ENCODE peak calls at places on chromosome 11, in five cellular contexts. C, Z, P, E and B are unnamed samples.
A peak's percentile ranks its signal among the peaks of the same experiment; 100 is the strongest.

GRCh38 chr11:96486890-96487633 is 97.2 kb downstream of the JRKL start:
- DNase-seq in C (peak; percentile 25), Z (peak; percentile 72), P (no peak), E (no peak), B (peak; percentile 60)

GRCh38 chr11:106077609-106078517 is at the start of gene AASDHPPT:
- DNase-seq in E (no peak), C (peak; percentile 29), Z (no peak), P (no peak), B (no peak)

GRCh38 chr11:125517116-125517804 is 21.2 kb upstream of the FEZ1 start:
- DNase-seq in C (peak; percentile 86), P (peak; percentile 76), E (peak; percentile 94), Z (peak; percentile 88), B (peak; percentile 95)

GRCh38 chr11:126416542-126417090 is 61.1 kb downstream of the ST3GAL4 start:
- DNase-seq in C (peak; percentile 68), Z (peak; percentile 81), P (peak; percentile 63), E (peak; percentile 59), B (peak; percentile 89)

GRCh38 chr11:103894673-103895072 is 141.8 kb upstream of the DDI1 start:
- DNase-seq in P (no peak), C (no peak), E (no peak), Z (no peak), B (no peak)

GRCh38 chr11:112958670-112959069 is 2.5 kb upstream of the NCAM1 start:
- DNase-seq in Z (peak; percentile 82), P (no peak), E (no peak), C (no peak), B (no peak)

GRCh38 chr11:114073506-114074381 is 14.2 kb downstream of the ZBTB16 start:
- DNase-seq in E (no peak), C (no peak), Z (no peak), P (no peak), B (no peak)

GRCh38 chr11:65315204-65315865 is 669 bp downstream of the CDC42EP2 start:
- DNase-seq in C (peak; percentile 68), Z (peak; percentile 82), P (peak; percentile 99), E (peak; percentile 89), B (peak; percentile 93)

GRCh38 chr11:35288311-35288710 is 131.0 kb downstream of the SLC1A2 start:
- DNase-seq in P (no peak), E (no peak), C (no peak), Z (no peak), B (no peak)

GRCh38 chr11:63919267-63920125 is 2.5 kb upstream of the RCOR2 start:
- DNase-seq in Z (peak; percentile 49), C (no peak), P (no peak), E (peak; percentile 84), B (peak; percentile 96)

GRCh38 chr11:57515332-57516060 is at the start of gene SLC43A1:
- DNase-seq in Z (peak; percentile 65), E (no peak), C (peak; percentile 59), P (peak; percentile 66), B (peak; percentile 54)

GRCh38 chr11:13947379-13947778 is 15.1 kb upstream of the SPON1 start:
- DNase-seq in P (no peak), Z (peak; percentile 12), E (no peak), C (no peak), B (no peak)

GRCh38 chr11:36564376-36565032 is 3.3 kb upstream of the RAG1 start:
- DNase-seq in P (peak; percentile 53), Z (peak; percentile 61), C (peak; percentile 61), E (peak; percentile 46), B (peak; percentile 50)

GRCh38 chr11:113014731-113015455 is 53.7 kb downstream of the NCAM1 start:
- DNase-seq in C (no peak), Z (peak; percentile 4), E (no peak), P (no peak), B (no peak)

GRCh38 chr11:6635082-6635932 is 16.1 kb upstream of the TPP1 start:
- DNase-seq in E (no peak), C (peak; percentile 87), P (no peak), Z (peak; percentile 86), B (peak; percentile 31)

GRCh38 chr11:118607401-118608267 is at the start of gene PHLDB1:
- DNase-seq in P (peak; percentile 77), Z (peak; percentile 83), E (no peak), C (peak; percentile 67), B (peak; percentile 64)

GRCh38 chr11:65709661-65710060 is 2.4 kb upstream of the KAT5 start:
- DNase-seq in E (no peak), C (no peak), Z (no peak), P (no peak), B (peak; percentile 27)

GRCh38 chr11:100991541-100991940 is 138.1 kb downstream of the PGR start:
- DNase-seq in E (no peak), P (no peak), C (peak; percentile 44), Z (peak; percentile 30), B (no peak)

GRCh38 chr11:35253237-35253636 is 114.3 kb downstream of the CD44 start:
- DNase-seq in C (peak; percentile 44), E (no peak), Z (no peak), P (no peak), B (no peak)

GRCh38 chr11:111344032-111344431 is 35.0 kb downstream of the POU2AF1 start:
- DNase-seq in E (no peak), C (peak; percentile 79), P (no peak), Z (peak; percentile 33), B (no peak)

GRCh38 chr11:85809881-85810280 is 1.1 kb downstream of the SYTL2 start:
- DNase-seq in Z (peak; percentile 15), P (peak; percentile 56), C (no peak), E (no peak), B (peak; percentile 53)

GRCh38 chr11:46673713-46674462 is 26.5 kb downstream of the ARHGAP1 start:
- DNase-seq in E (no peak), P (no peak), Z (no peak), C (no peak), B (no peak)

GRCh38 chr11:2522636-2523255 is 77.9 kb downstream of the KCNQ1 start:
- DNase-seq in C (no peak), Z (no peak), E (no peak), P (peak; percentile 42), B (peak; percentile 19)

GRCh38 chr11:14358729-14359439 is at the start of gene RRAS2:
- DNase-seq in P (peak; percentile 84), C (peak; percentile 65), Z (peak; percentile 82), E (peak; percentile 77), B (peak; percentile 86)

GRCh38 chr11:47330002-47330911 is 22.2 kb downstream of the MYBPC3 start:
- DNase-seq in P (no peak), E (no peak), Z (no peak), C (peak; percentile 29), B (peak; percentile 43)

GRCh38 chr11:102286292-102286691 is 31.0 kb upstream of the BIRC3 start:
- DNase-seq in E (no peak), P (no peak), C (no peak), Z (no peak), B (no peak)

GRCh38 chr11:13503393-13503792 is 7.6 kb upstream of the PTH start:
- DNase-seq in C (no peak), P (no peak), Z (no peak), E (no peak), B (no peak)

DNA sequence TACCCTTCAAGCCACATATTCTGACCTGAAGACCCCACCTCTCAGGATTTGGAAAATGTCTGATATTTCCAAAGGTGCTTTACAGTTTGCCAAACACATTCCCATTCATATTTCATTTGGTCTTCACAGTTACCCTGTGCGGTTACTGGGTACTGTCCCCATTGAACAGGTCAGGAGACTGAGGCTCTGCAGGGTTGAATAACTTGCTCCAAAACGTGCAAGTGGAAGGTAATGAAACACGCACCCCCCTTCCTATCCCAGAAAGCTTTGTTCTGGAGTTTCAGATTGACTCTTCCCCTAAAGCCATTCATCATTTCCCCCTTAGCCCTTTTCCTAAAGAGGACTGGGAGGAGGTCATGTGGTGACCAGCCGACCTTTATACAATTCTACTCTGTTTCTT is 18.8 kb downstream of the MICAL2 start:
- DNase-seq in Z (no peak), C (no peak), P (no peak), E (no peak), B (no peak)
- H3K27me3 ChIP-seq in Z (no peaks in the 10 kb centered on the region), C (no peaks in the 10 kb centered on the region), P (no peaks in the 10 kb centered on the region), E (no peaks in the 10 kb centered on the region), B (no peaks in the 10 kb centered on the region)

GRCh38 chr11:72627594-72628281 is 46.5 kb downstream of the PDE2A start:
- DNase-seq in C (no peak), E (no peak), P (no peak), Z (no peak), B (no peak)

GRCh38 chr11:72633068-72633467 is 41.2 kb downstream of the PDE2A start:
- DNase-seq in E (no peak), C (no peak), Z (no peak), P (no peak), B (no peak)

GRCh38 chr11:72629266-72629665 is 45.0 kb downstream of the PDE2A start:
- DNase-seq in E (no peak), Z (peak; percentile 35), C (no peak), P (no peak), B (no peak)

GRCh38 chr11:72631806-72632731 is 42.2 kb downstream of the PDE2A start:
- DNase-seq in E (no peak), Z (peak; percentile 49), P (no peak), C (no peak), B (no peak)

DNA sequence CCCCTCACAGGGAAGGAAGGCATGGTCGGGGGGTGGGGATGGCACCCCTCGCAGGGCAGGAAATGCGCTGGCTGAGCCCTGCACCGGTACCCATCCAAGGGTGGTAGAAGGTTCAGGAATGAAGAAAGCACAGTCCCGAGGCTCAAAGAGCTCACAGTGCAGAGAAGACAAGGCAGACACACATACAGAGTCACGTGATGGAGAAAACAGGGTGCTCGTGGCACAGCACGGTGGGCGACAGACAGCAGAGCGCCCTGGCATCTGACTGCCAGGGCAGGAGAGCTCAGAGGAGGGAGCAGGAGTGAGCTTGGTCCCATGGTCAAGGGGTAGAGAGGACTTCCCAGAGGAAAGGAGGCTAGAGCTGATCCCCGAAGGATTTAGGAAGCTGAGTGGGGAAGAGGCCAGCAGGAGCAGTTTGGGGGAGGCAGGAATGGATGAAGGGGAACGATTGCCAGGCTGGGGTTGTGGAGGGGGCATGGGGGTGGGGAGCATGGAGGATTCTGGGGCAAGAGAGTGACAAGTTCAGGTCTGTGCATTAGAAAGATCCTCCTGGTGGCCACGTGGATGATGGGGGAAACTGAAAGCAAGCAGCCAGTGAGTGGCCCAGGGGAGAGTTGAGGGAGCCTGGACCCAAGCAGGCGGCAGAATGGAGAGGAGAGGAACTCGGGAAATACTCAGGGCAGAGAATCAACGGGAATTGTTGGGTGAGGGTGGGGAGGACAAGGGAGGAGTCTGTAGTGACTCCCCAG is 43.9 kb downstream of the PDE2A start:
- DNase-seq in P (no peak), C (no peak), E (no peak), Z (no peak), B (no peak)
- H3K23ac ChIP-seq in P (no peak overlapping the region), C (no peak overlapping the region), E (peak overlapping the region; percentile 77), Z (no peak overlapping the region), B (no peak overlapping the region)

DNA sequence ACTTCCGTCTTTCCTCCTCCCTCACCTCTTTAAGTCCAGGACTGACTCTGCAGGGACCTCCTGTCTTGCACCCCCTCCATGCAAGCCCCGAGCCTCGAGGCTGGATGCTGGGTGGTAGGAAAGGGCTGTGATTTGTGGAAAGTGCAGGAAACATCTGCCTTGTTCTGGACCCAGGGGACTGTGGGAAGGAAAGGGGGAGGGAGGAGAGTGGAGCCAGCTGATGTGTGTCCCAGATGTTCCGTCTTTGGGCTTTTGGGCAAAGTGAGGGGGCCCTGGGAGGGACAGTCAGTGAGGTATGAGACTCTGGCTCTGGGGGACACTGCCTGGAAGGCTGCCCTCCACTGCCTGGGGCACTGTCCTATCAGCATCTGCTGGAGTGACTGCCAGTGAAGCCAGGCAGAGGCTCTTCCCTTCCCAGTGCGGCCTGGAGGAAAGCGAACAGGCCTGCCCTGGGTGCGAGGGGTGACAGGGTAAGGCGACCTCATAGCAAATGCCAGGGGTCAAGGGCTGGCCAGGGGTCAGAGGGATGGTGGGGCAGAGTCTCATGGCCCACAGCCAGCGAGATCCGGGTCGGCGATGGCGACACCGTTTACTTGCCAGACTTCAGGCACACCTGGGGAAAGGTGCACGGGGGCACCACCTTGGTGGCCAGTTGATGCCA is 1.7 kb downstream of the MRGPRD start:
- DNase-seq in C (no peak), Z (no peak), E (no peak), P (no peak), B (peak; percentile 23)
- H2AFZ ChIP-seq in C (peak overlapping the region; percentile 72), Z (no peak overlapping the region), E (peak overlapping the region; percentile 75), P (no peak overlapping the region), B (no peak overlapping the region)

GRCh38 chr11:73547706-73548105 is 50.2 kb downstream of the FAM168A start:
- DNase-seq in E (no peak), C (no peak), Z (no peak), P (no peak), B (no peak)
- H3K27me3 ChIP-seq in E (no peaks in the 10 kb centered on the region), C (no peaks in the 10 kb centered on the region), Z (no peaks in the 10 kb centered on the region), P (no peaks in the 10 kb centered on the region), B (no peaks in the 10 kb centered on the region)